ENCODE peak calls at places on chromosomes 4 and X, in nine cellular contexts. V, F, E, J, Q, H, S, L and W are unnamed samples.

GRCh38 chr4:118335316-118335715 is 17.5 kb downstream of the PRSS12 start:
- DNase-seq in V (no peak), F (no peak), E (no peak), J (no peak), Q (no peak), H (no peak), S (no peak), L (no peak), W (no peak)

GRCh38 chr4:1675802-1676137 is 8.3 kb downstream of the FAM53A start:
- DNase-seq in V (no peak), F (no peak), E (no peak), J (no peak), Q (no peak), H (no peak), S (no peak), L (no peak), W (no peak)

GRCh38 chrX:78923198-78924015 is 21.8 kb upstream of the P2RY10 start:
- DNase-seq in V (no peak), F (no peak), E (no peak), J (no peak), Q (no peak), H (no peak), S (no peak), L (no peak), W (no peak)

GRCh38 chr4:1377606-1378261 is 28.5 kb downstream of the NKX1-1 start:
- DNase-seq in V (peak; percentile 1), F (no peak), E (no peak), J (peak; percentile 19), Q (no peak), H (peak; percentile 42), S (no peak), L (no peak), W (no peak)

GRCh38 chr4:127251423-127251822 is 381.3 kb upstream of the INTU start:
- DNase-seq in V (no peak), F (peak; percentile 10), E (peak; percentile 70), J (no peak), Q (no peak), H (no peak), S (no peak), L (no peak), W (no peak)

GRCh38 chrX:136452614-136453013 is 35.1 kb upstream of the BRS3 start:
- DNase-seq in V (no peak), F (no peak), E (no peak), J (no peak), Q (no peak), H (no peak), S (no peak), L (no peak), W (no peak)

GRCh38 chrX:9767375-9767774 is 1.7 kb upstream of the GPR143 start:
- DNase-seq in V (no peak), F (no peak), E (no peak), J (no peak), Q (no peak), H (no peak), S (no peak), L (no peak), W (no peak)

GRCh38 chr4:31261632-31262031 is 541.5 kb downstream of the PCDH7 start:
- DNase-seq in V (no peak), F (no peak), E (no peak), J (no peak), Q (no peak), H (no peak), S (no peak), L (no peak), W (no peak)

GRCh38 chr4:153260553-153261306 is 56.5 kb downstream of the TRIM2 start:
- DNase-seq in V (no peak), F (no peak), E (peak; percentile 14), J (no peak), Q (no peak), H (no peak), S (no peak), L (no peak), W (no peak)

GRCh38 chr4:25859429-25860148 is 3.2 kb downstream of the SEL1L3 start:
- DNase-seq in V (no peak), F (peak; percentile 66), E (peak; percentile 35), J (no peak), Q (no peak), H (no peak), S (peak; percentile 62), L (no peak), W (no peak)

GRCh38 chrX:10010686-10011085 is 43.5 kb downstream of the CLDN34 start:
- DNase-seq in V (no peak), F (peak; percentile 19), E (peak; percentile 23), J (no peak), Q (no peak), H (no peak), S (no peak), L (no peak), W (no peak)

GRCh38 chr4:126701756-126702155 is 931.0 kb upstream of the INTU start:
- DNase-seq in V (no peak), F (no peak), E (no peak), J (peak; percentile 55), Q (peak; percentile 46), H (no peak), S (no peak), L (no peak), W (no peak)

GRCh38 chr4:110475881-110476818 is at the start of gene ENPEP:
- DNase-seq in V (peak; percentile 5), F (no peak), E (no peak), J (peak; percentile 61), Q (no peak), H (peak; percentile 91), S (no peak), L (no peak), W (no peak)

GRCh38 chr4:186622788-186623464 is 67.6 kb upstream of the MTNR1A start:
- DNase-seq in V (no peak), F (no peak), E (peak; percentile 83), J (no peak), Q (no peak), H (no peak), S (no peak), L (no peak), W (no peak)

GRCh38 chr4:112908511-112908910 is 140.9 kb upstream of the ANK2 start:
- DNase-seq in V (no peak), F (no peak), E (peak; percentile 82), J (no peak), Q (no peak), H (no peak), S (no peak), L (no peak), W (no peak)

GRCh38 chr4:4401049-4401448 is 14.1 kb downstream of the NSG1 start:
- DNase-seq in V (no peak), F (no peak), E (no peak), J (no peak), Q (no peak), H (no peak), S (no peak), L (no peak), W (no peak)

GRCh38 chr4:187618701-187619278 is 376.8 kb upstream of the ZFP42 start:
- DNase-seq in V (no peak), F (no peak), E (peak; percentile 23), J (no peak), Q (no peak), H (no peak), S (no peak), L (no peak), W (no peak)

GRCh38 chr4:189656551-189657165 is 284.0 kb upstream of the FRG1 start:
- DNase-seq in V (no peak), F (no peak), E (no peak), J (no peak), Q (no peak), H (no peak), S (no peak), L (no peak), W (no peak)

GRCh38 chr4:147772459-147772969 is 40.6 kb downstream of the ARHGAP10 start:
- DNase-seq in V (no peak), F (no peak), E (peak; percentile 80), J (no peak), Q (no peak), H (no peak), S (no peak), L (no peak), W (no peak)